ENCODE peak calls at places on chromosomes 7 and 10, in four cellular contexts. One of them, this sample, is unnamed.

GRCh38 chr7:129351320-129351719 is 82.9 kb upstream of the STRIP2 start:
- DNase-seq in dorsolateral prefrontal cortex: no peak
- DNase-seq in psoas muscle: no peak
- DNase-seq in Panc1: no peak
- DNase-seq in this sample: no peak

GRCh38 chr7:126667742-126668366 is 584.9 kb downstream of the GRM8 start:
- DNase-seq in Panc1: no peak
- DNase-seq in dorsolateral prefrontal cortex: no peak
- DNase-seq in psoas muscle: no peak
- DNase-seq in this sample: no peak

GRCh38 chr7:158724658-158725505 is 20.3 kb upstream of the NCAPG2 start:
- DNase-seq in dorsolateral prefrontal cortex: no peak
- DNase-seq in Panc1: no peak
- DNase-seq in psoas muscle: no peak
- DNase-seq in this sample: no peak

GRCh38 chr10:62183442-62183841 is 85.2 kb downstream of the RTKN2 start:
- DNase-seq in psoas muscle: no peak
- DNase-seq in dorsolateral prefrontal cortex: no peak
- DNase-seq in Panc1: no peak
- DNase-seq in this sample: no peak

GRCh38 chr7:76151932-76152331 is 49.8 kb upstream of the SRRM3 start:
- DNase-seq in dorsolateral prefrontal cortex: no peak
- DNase-seq in psoas muscle: no peak
- DNase-seq in Panc1: no peak
- DNase-seq in this sample: no peak

GRCh38 chr10:132889091-132889490 is 53.3 kb downstream of the CFAP46 start:
- DNase-seq in dorsolateral prefrontal cortex: peak; percentile 21
- DNase-seq in psoas muscle: no peak
- DNase-seq in Panc1: no peak
- DNase-seq in this sample: no peak

GRCh38 chr10:96454184-96454583 is 59.5 kb downstream of the TLL2 start:
- DNase-seq in psoas muscle: no peak
- DNase-seq in dorsolateral prefrontal cortex: no peak
- DNase-seq in Panc1: no peak
- DNase-seq in this sample: no peak

GRCh38 chr10:37839243-37839642 is 18.2 kb downstream of the ZNF248 start:
- DNase-seq in dorsolateral prefrontal cortex: no peak
- DNase-seq in psoas muscle: no peak
- DNase-seq in Panc1: no peak
- DNase-seq in this sample: no peak

GRCh38 chr10:10826125-10826524 is 191.5 kb upstream of the CELF2 start:
- DNase-seq in dorsolateral prefrontal cortex: no peak
- DNase-seq in psoas muscle: no peak
- DNase-seq in Panc1: no peak
- DNase-seq in this sample: no peak

GRCh38 chr10:132444877-132445351 is 47.9 kb downstream of the PWWP2B start:
- DNase-seq in psoas muscle: no peak
- DNase-seq in Panc1: no peak
- DNase-seq in dorsolateral prefrontal cortex: no peak
- DNase-seq in this sample: no peak

GRCh38 chr7:22565315-22565811 is 65.4 kb upstream of the STEAP1B start:
- DNase-seq in psoas muscle: no peak
- DNase-seq in Panc1: peak; percentile 66
- DNase-seq in dorsolateral prefrontal cortex: no peak
- DNase-seq in this sample: no peak

GRCh38 chr7:103343332-103343731 is 1.2 kb downstream of the DNAJC2 start:
- DNase-seq in Panc1: no peak
- DNase-seq in psoas muscle: no peak
- DNase-seq in dorsolateral prefrontal cortex: no peak
- DNase-seq in this sample: no peak

GRCh38 chr10:111261066-111261465 is 184.2 kb downstream of the ADRA2A start:
- DNase-seq in psoas muscle: no peak
- DNase-seq in dorsolateral prefrontal cortex: no peak
- DNase-seq in Panc1: no peak
- DNase-seq in this sample: no peak

GRCh38 chr10:13503745-13504463 is 24.9 kb downstream of the BEND7 start:
- DNase-seq in psoas muscle: no peak
- DNase-seq in Panc1: no peak
- DNase-seq in dorsolateral prefrontal cortex: no peak
- DNase-seq in this sample: no peak

GRCh38 chr10:77157248-77158019 is 480.2 kb downstream of the KCNMA1 start:
- DNase-seq in psoas muscle: no peak
- DNase-seq in dorsolateral prefrontal cortex: no peak
- DNase-seq in Panc1: no peak
- DNase-seq in this sample: no peak

GRCh38 chr10:43225787-43226153 is 41.1 kb downstream of the RASGEF1A start:
- DNase-seq in dorsolateral prefrontal cortex: peak; percentile 40
- DNase-seq in Panc1: no peak
- DNase-seq in psoas muscle: peak; percentile 18
- DNase-seq in this sample: no peak

GRCh38 chr7:151059362-151060112 is at the start of gene SLC4A2:
- DNase-seq in psoas muscle: peak; percentile 88
- DNase-seq in dorsolateral prefrontal cortex: peak; percentile 87
- DNase-seq in Panc1: no peak
- DNase-seq in this sample: peak; percentile 90

GRCh38 chr7:156768698-156769472 is 124.1 kb downstream of the LMBR1 start:
- DNase-seq in Panc1: no peak
- DNase-seq in psoas muscle: no peak
- DNase-seq in dorsolateral prefrontal cortex: no peak
- DNase-seq in this sample: no peak

GRCh38 chr10:112677689-112678088 is 230.7 kb downstream of the VTI1A start:
- DNase-seq in psoas muscle: no peak
- DNase-seq in Panc1: no peak
- DNase-seq in dorsolateral prefrontal cortex: no peak
- DNase-seq in this sample: no peak

GRCh38 chr7:116446179-116446855 is 53.2 kb upstream of the CAV2 start:
- DNase-seq in dorsolateral prefrontal cortex: no peak
- DNase-seq in Panc1: no peak
- DNase-seq in psoas muscle: no peak
- DNase-seq in this sample: no peak
- TF ChIP-seq CTCF in dorsolateral prefrontal cortex: no peak
- TF ChIP-seq CTCF in Panc1: no peak
- TF ChIP-seq CTCF in psoas muscle: no peak
- TF ChIP-seq CTCF in this sample: no peak

GRCh38 chr7:8702807-8703206 is 269.4 kb downstream of the NXPH1 start:
- DNase-seq in psoas muscle: no peak
- DNase-seq in dorsolateral prefrontal cortex: no peak
- DNase-seq in Panc1: no peak
- DNase-seq in this sample: no peak
- TF ChIP-seq CTCF in psoas muscle: no peak
- TF ChIP-seq CTCF in dorsolateral prefrontal cortex: no peak
- TF ChIP-seq CTCF in Panc1: peak; percentile 12
- TF ChIP-seq CTCF in this sample: no peak

GRCh38 chr7:31373337-31374289 is 33.1 kb upstream of the NEUROD6 start:
- DNase-seq in psoas muscle: no peak
- DNase-seq in Panc1: peak; percentile 61
- DNase-seq in dorsolateral prefrontal cortex: no peak
- DNase-seq in this sample: no peak
- TF ChIP-seq CTCF in psoas muscle: peak; percentile 20
- TF ChIP-seq CTCF in Panc1: peak; percentile 84
- TF ChIP-seq CTCF in dorsolateral prefrontal cortex: peak; percentile 49
- TF ChIP-seq CTCF in this sample: peak; percentile 60

GRCh38 chr10:24916365-24916764 is 36.0 kb downstream of the PRTFDC1 start:
- DNase-seq in psoas muscle: no peak
- DNase-seq in Panc1: no peak
- DNase-seq in dorsolateral prefrontal cortex: no peak
- DNase-seq in this sample: no peak
- TF ChIP-seq CTCF in psoas muscle: no peak
- TF ChIP-seq CTCF in Panc1: no peak
- TF ChIP-seq CTCF in dorsolateral prefrontal cortex: no peak
- TF ChIP-seq CTCF in this sample: no peak